ENCODE peak calls at places on chromosomes 12 and 14, in nine cellular contexts. I, L, N, H, E, O, V, R and Q are unnamed samples.

GRCh38 chr14:77098470-77099353 is 654 bp downstream of the CIPC start:
- DNase-seq in I (no peak), L (peak), N (no peak), H (peak), E (peak), O (peak), V (peak), R (no peak), Q (no peak)

GRCh38 chr12:48197549-48197966 is 5.5 kb downstream of the OR10AD1 start:
- DNase-seq in I (peak), L (no peak), N (no peak), H (peak), E (peak), O (no peak), V (no peak), R (no peak), Q (no peak)

GRCh38 chr14:104515059-104515810 is 64.3 kb upstream of the C14orf180 start:
- DNase-seq in I (no peak), L (no peak), N (no peak), H (no peak), E (no peak), O (no peak), V (no peak), R (no peak), Q (no peak)

GRCh38 chr12:93317227-93317626 is 60.5 kb upstream of the NUDT4 start:
- DNase-seq in I (no peak), L (no peak), N (no peak), H (peak), E (peak), O (no peak), V (no peak), R (no peak), Q (no peak)

GRCh38 chr14:75042040-75042439 is 9.2 kb downstream of the MLH3 start:
- DNase-seq in I (no peak), L (no peak), N (no peak), H (no peak), E (no peak), O (peak), V (no peak), R (no peak), Q (peak)

GRCh38 chr14:55838529-55839052 is 258.6 kb downstream of the KTN1 start:
- DNase-seq in I (no peak), L (no peak), N (no peak), H (no peak), E (no peak), O (no peak), V (no peak), R (no peak), Q (no peak)

GRCh38 chr12:121810833-121811433 is 7.1 kb downstream of the SETD1B start:
- DNase-seq in I (no peak), L (no peak), N (no peak), H (no peak), E (no peak), O (no peak), V (no peak), R (no peak), Q (no peak)

GRCh38 chr12:121452356-121453021 is 52.6 kb downstream of the RNF34 start:
- DNase-seq in I (no peak), L (no peak), N (no peak), H (peak), E (peak), O (peak), V (no peak), R (no peak), Q (no peak)

GRCh38 chr14:44657688-44658388 is 150.8 kb upstream of the FSCB start:
- DNase-seq in I (no peak), L (no peak), N (no peak), H (peak), E (peak), O (no peak), V (no peak), R (no peak), Q (no peak)

GRCh38 chr12:6960291-6961277 is 9.4 kb downstream of the PTPN6 start:
- DNase-seq in I (peak), L (no peak), N (no peak), H (peak), E (no peak), O (no peak), V (no peak), R (no peak), Q (peak)

GRCh38 chr12:128791395-128792322 is 32.1 kb downstream of the SLC15A4 start:
- DNase-seq in I (peak), L (no peak), N (no peak), H (no peak), E (no peak), O (no peak), V (no peak), R (no peak), Q (peak)

GRCh38 chr14:95500772-95501401 is 15.6 kb downstream of the SYNE3 start:
- DNase-seq in I (no peak), L (peak), N (peak), H (no peak), E (peak), O (no peak), V (no peak), R (no peak), Q (peak)

GRCh38 chr12:81395431-81395830 is 317.6 kb downstream of the ACSS3 start:
- DNase-seq in I (no peak), L (no peak), N (no peak), H (no peak), E (no peak), O (no peak), V (no peak), R (no peak), Q (no peak)

GRCh38 chr12:124720687-124721500 is 142.8 kb downstream of the SCARB1 start:
- DNase-seq in I (no peak), L (no peak), N (no peak), H (no peak), E (peak), O (peak), V (no peak), R (no peak), Q (peak)

GRCh38 chr12:26839551-26839950 is 6.6 kb upstream of the ITPR2 start:
- DNase-seq in I (no peak), L (no peak), N (no peak), H (no peak), E (no peak), O (no peak), V (no peak), R (no peak), Q (no peak)

GRCh38 chr12:42607584-42607984 is 18.0 kb upstream of the PRICKLE1 start:
- DNase-seq in I (no peak), L (no peak), N (no peak), H (no peak), E (no peak), O (no peak), V (no peak), R (no peak), Q (no peak)

GRCh38 chr14:86430807-86431206 is 900.9 kb downstream of the FLRT2 start:
- DNase-seq in I (no peak), L (no peak), N (peak), H (no peak), E (no peak), O (no peak), V (no peak), R (no peak), Q (peak)

GRCh38 chr14:45807187-45807586 is 554.2 kb upstream of the MIS18BP1 start:
- DNase-seq in I (no peak), L (no peak), N (no peak), H (no peak), E (no peak), O (no peak), V (no peak), R (no peak), Q (no peak)

GRCh38 chr12:113854385-113855136 is 111.6 kb downstream of the RBM19 start:
- DNase-seq in I (no peak), L (no peak), N (no peak), H (no peak), E (no peak), O (no peak), V (no peak), R (no peak), Q (no peak)

GRCh38 chr12:40236357-40236850 is 11.6 kb downstream of the LRRK2 start:
- DNase-seq in I (no peak), L (no peak), N (no peak), H (no peak), E (no peak), O (no peak), V (no peak), R (no peak), Q (no peak)

GRCh38 chr12:95836630-95837239 is 22.0 kb upstream of the SNRPF start:
- DNase-seq in I (no peak), L (no peak), N (no peak), H (peak), E (no peak), O (no peak), V (no peak), R (no peak), Q (peak)

GRCh38 chr12:99367181-99367580 is 280.4 kb upstream of the GARIN6 start:
- DNase-seq in I (no peak), L (no peak), N (no peak), H (no peak), E (no peak), O (no peak), V (no peak), R (no peak), Q (no peak)

GRCh38 chr12:79547735-79548347 is 142.9 kb downstream of the PAWR start:
- DNase-seq in I (peak), L (no peak), N (peak), H (peak), E (peak), O (peak), V (no peak), R (no peak), Q (peak)

GRCh38 chr12:42564540-42564939 is 25.0 kb downstream of the PRICKLE1 start:
- DNase-seq in I (no peak), L (no peak), N (no peak), H (no peak), E (no peak), O (no peak), V (no peak), R (no peak), Q (peak)

GRCh38 chr14:90505531-90505930 is 108.7 kb downstream of the CALM1 start:
- DNase-seq in I (no peak), L (no peak), N (no peak), H (no peak), E (no peak), O (no peak), V (no peak), R (no peak), Q (no peak)

GRCh38 chr14:105907276-105907675 is 380.9 kb downstream of the TMEM121 start:
- DNase-seq in I (no peak), L (no peak), N (no peak), H (no peak), E (no peak), O (no peak), V (no peak), R (no peak), Q (no peak)

GRCh38 chr12:50579757-50580267 is 75.0 kb downstream of the DIP2B start:
- DNase-seq in I (peak), L (no peak), N (no peak), H (no peak), E (no peak), O (no peak), V (no peak), R (no peak), Q (no peak)

GRCh38 chr14:75132374-75133086 is 5.7 kb upstream of the NEK9 start:
- DNase-seq in I (peak), L (no peak), N (no peak), H (peak), E (peak), O (peak), V (no peak), R (no peak), Q (peak)

GRCh38 chr12:12338528-12339168 is 11.4 kb downstream of the MANSC1 start:
- DNase-seq in I (no peak), L (no peak), N (no peak), H (no peak), E (no peak), O (peak), V (no peak), R (no peak), Q (peak)

GRCh38 chr12:60419986-60420385 is 824.2 kb downstream of the SLC16A7 start:
- DNase-seq in I (no peak), L (no peak), N (no peak), H (no peak), E (no peak), O (no peak), V (no peak), R (no peak), Q (no peak)

GRCh38 chr14:71491925-71492324 is 440.3 kb upstream of the RGS6 start:
- DNase-seq in I (no peak), L (no peak), N (no peak), H (no peak), E (no peak), O (no peak), V (no peak), R (no peak), Q (no peak)

GRCh38 chr12:122841544-122842321 is 6.5 kb downstream of the HIP1R start:
- DNase-seq in I (no peak), L (no peak), N (no peak), H (no peak), E (peak), O (no peak), V (no peak), R (no peak), Q (peak)